ENCODE peak calls at places on chromosomes 2 and 18, in five cellular contexts. One of them, this sample, is unnamed.

GRCh38 chr2:160920061-160920460 is 240.2 kb upstream of the TANK start:
- DNase-seq in WERI-Rb-1: no peak
- DNase-seq in fibroblast of pulmonary artery: no peak
- DNase-seq in NB4: no peak
- DNase-seq in choroid plexus epithelial cell: no peak
- DNase-seq in this sample: no peak

GRCh38 chr2:38443021-38443541 is 66.0 kb upstream of the ATL2 start:
- DNase-seq in WERI-Rb-1: peak
- DNase-seq in fibroblast of pulmonary artery: peak
- DNase-seq in NB4: no peak
- DNase-seq in choroid plexus epithelial cell: peak
- DNase-seq in this sample: peak

GRCh38 chr2:46122318-46122970 is 174.8 kb upstream of the EPAS1 start:
- DNase-seq in WERI-Rb-1: peak
- DNase-seq in fibroblast of pulmonary artery: no peak
- DNase-seq in NB4: no peak
- DNase-seq in choroid plexus epithelial cell: no peak
- DNase-seq in this sample: no peak

GRCh38 chr2:119552902-119553301 is 8.7 kb downstream of the CFAP221 start:
- DNase-seq in WERI-Rb-1: no peak
- DNase-seq in fibroblast of pulmonary artery: no peak
- DNase-seq in NB4: no peak
- DNase-seq in choroid plexus epithelial cell: no peak
- DNase-seq in this sample: peak

GRCh38 chr2:29789884-29790485 is 131.4 kb downstream of the ALK start:
- DNase-seq in WERI-Rb-1: peak
- DNase-seq in fibroblast of pulmonary artery: no peak
- DNase-seq in NB4: no peak
- DNase-seq in choroid plexus epithelial cell: no peak
- DNase-seq in this sample: no peak

GRCh38 chr18:58640428-58640805 is 11.5 kb upstream of the ALPK2 start:
- DNase-seq in WERI-Rb-1: no peak
- DNase-seq in fibroblast of pulmonary artery: no peak
- DNase-seq in NB4: no peak
- DNase-seq in choroid plexus epithelial cell: no peak
- DNase-seq in this sample: no peak

GRCh38 chr2:126825306-126825705 is 73.4 kb upstream of the TEX51 start:
- DNase-seq in WERI-Rb-1: no peak
- DNase-seq in fibroblast of pulmonary artery: no peak
- DNase-seq in NB4: no peak
- DNase-seq in choroid plexus epithelial cell: no peak
- DNase-seq in this sample: no peak

GRCh38 chr2:222296911-222297599 is 1.7 kb downstream of the PAX3 start:
- DNase-seq in WERI-Rb-1: no peak
- DNase-seq in fibroblast of pulmonary artery: no peak
- DNase-seq in NB4: peak
- DNase-seq in choroid plexus epithelial cell: no peak
- DNase-seq in this sample: no peak

GRCh38 chr2:110674620-110675555 is 3.0 kb downstream of the BUB1 start:
- DNase-seq in WERI-Rb-1: no peak
- DNase-seq in fibroblast of pulmonary artery: peak
- DNase-seq in NB4: peak
- DNase-seq in choroid plexus epithelial cell: peak
- DNase-seq in this sample: peak

GRCh38 chr18:54679318-54680149 is 88.5 kb downstream of the DYNAP start:
- DNase-seq in WERI-Rb-1: no peak
- DNase-seq in fibroblast of pulmonary artery: peak
- DNase-seq in NB4: peak
- DNase-seq in choroid plexus epithelial cell: peak
- DNase-seq in this sample: peak

GRCh38 chr2:101766871-101767739 is 69.6 kb downstream of the MAP4K4 start:
- DNase-seq in WERI-Rb-1: no peak
- DNase-seq in fibroblast of pulmonary artery: peak
- DNase-seq in NB4: no peak
- DNase-seq in choroid plexus epithelial cell: peak
- DNase-seq in this sample: peak

GRCh38 chr2:16175247-16175825 is 235.0 kb downstream of the MYCN start:
- DNase-seq in WERI-Rb-1: no peak
- DNase-seq in fibroblast of pulmonary artery: no peak
- DNase-seq in NB4: no peak
- DNase-seq in choroid plexus epithelial cell: no peak
- DNase-seq in this sample: no peak

GRCh38 chr18:44682871-44683221 is 2.2 kb downstream of the SETBP1 start:
- DNase-seq in WERI-Rb-1: peak
- DNase-seq in fibroblast of pulmonary artery: no peak
- DNase-seq in NB4: no peak
- DNase-seq in choroid plexus epithelial cell: no peak
- DNase-seq in this sample: no peak

GRCh38 chr2:79771530-79771929 is 258.7 kb downstream of the CTNNA2 start:
- DNase-seq in WERI-Rb-1: no peak
- DNase-seq in fibroblast of pulmonary artery: no peak
- DNase-seq in NB4: no peak
- DNase-seq in choroid plexus epithelial cell: no peak
- DNase-seq in this sample: no peak

GRCh38 chr2:241894056-241894641 is 24.6 kb downstream of the RTP5 start:
- DNase-seq in WERI-Rb-1: no peak
- DNase-seq in fibroblast of pulmonary artery: no peak
- DNase-seq in NB4: no peak
- DNase-seq in choroid plexus epithelial cell: no peak
- DNase-seq in this sample: no peak

GRCh38 chr2:227379095-227379494 is at the start of gene TM4SF20:
- DNase-seq in WERI-Rb-1: no peak
- DNase-seq in fibroblast of pulmonary artery: no peak
- DNase-seq in NB4: no peak
- DNase-seq in choroid plexus epithelial cell: no peak
- DNase-seq in this sample: no peak

GRCh38 chr2:240392084-240392947 is 43.1 kb upstream of the GPC1 start:
- DNase-seq in WERI-Rb-1: peak
- DNase-seq in fibroblast of pulmonary artery: no peak
- DNase-seq in NB4: no peak
- DNase-seq in choroid plexus epithelial cell: peak
- DNase-seq in this sample: no peak

GRCh38 chr2:172698041-172698863 is 37.4 kb upstream of the RAPGEF4 start:
- DNase-seq in WERI-Rb-1: no peak
- DNase-seq in fibroblast of pulmonary artery: peak
- DNase-seq in NB4: peak
- DNase-seq in choroid plexus epithelial cell: peak
- DNase-seq in this sample: peak

GRCh38 chr2:20520128-20520527 is 73.3 kb downstream of the RHOB start:
- DNase-seq in WERI-Rb-1: no peak
- DNase-seq in fibroblast of pulmonary artery: no peak
- DNase-seq in NB4: no peak
- DNase-seq in choroid plexus epithelial cell: no peak
- DNase-seq in this sample: no peak

GRCh38 chr2:167489307-167489706 is 601.0 kb downstream of the XIRP2 start:
- DNase-seq in WERI-Rb-1: no peak
- DNase-seq in fibroblast of pulmonary artery: no peak
- DNase-seq in NB4: no peak
- DNase-seq in choroid plexus epithelial cell: no peak
- DNase-seq in this sample: no peak

GRCh38 chr2:84495539-84496146 is 20.7 kb upstream of the DNAH6 start:
- DNase-seq in WERI-Rb-1: peak
- DNase-seq in fibroblast of pulmonary artery: peak
- DNase-seq in NB4: peak
- DNase-seq in choroid plexus epithelial cell: peak
- DNase-seq in this sample: peak

GRCh38 chr2:148927010-148927409 is 52.0 kb downstream of the KIF5C start:
- DNase-seq in WERI-Rb-1: no peak
- DNase-seq in fibroblast of pulmonary artery: no peak
- DNase-seq in NB4: peak
- DNase-seq in choroid plexus epithelial cell: no peak
- DNase-seq in this sample: peak

GRCh38 chr2:83079007-83079406 is 1380.1 kb downstream of the SUCLG1 start:
- DNase-seq in WERI-Rb-1: no peak
- DNase-seq in fibroblast of pulmonary artery: no peak
- DNase-seq in NB4: no peak
- DNase-seq in choroid plexus epithelial cell: no peak
- DNase-seq in this sample: no peak

GRCh38 chr2:8641516-8641915 is 40.3 kb upstream of the ID2 start:
- DNase-seq in WERI-Rb-1: no peak
- DNase-seq in fibroblast of pulmonary artery: no peak
- DNase-seq in NB4: no peak
- DNase-seq in choroid plexus epithelial cell: no peak
- DNase-seq in this sample: no peak

GRCh38 chr2:42827647-42828486 is 35.5 kb upstream of the HAAO start:
- DNase-seq in WERI-Rb-1: peak
- DNase-seq in fibroblast of pulmonary artery: peak
- DNase-seq in NB4: peak
- DNase-seq in choroid plexus epithelial cell: peak
- DNase-seq in this sample: peak

GRCh38 chr2:197008229-197008628 is 81.7 kb upstream of the PGAP1 start:
- DNase-seq in WERI-Rb-1: no peak
- DNase-seq in fibroblast of pulmonary artery: peak
- DNase-seq in NB4: no peak
- DNase-seq in choroid plexus epithelial cell: peak
- DNase-seq in this sample: no peak

GRCh38 chr2:146997488-146997887 is 847.3 kb upstream of the ACVR2A start:
- DNase-seq in WERI-Rb-1: no peak
- DNase-seq in fibroblast of pulmonary artery: no peak
- DNase-seq in NB4: no peak
- DNase-seq in choroid plexus epithelial cell: no peak
- DNase-seq in this sample: no peak

GRCh38 chr2:202194418-202194817 is 44.0 kb downstream of the SUMO1 start:
- DNase-seq in WERI-Rb-1: no peak
- DNase-seq in fibroblast of pulmonary artery: no peak
- DNase-seq in NB4: no peak
- DNase-seq in choroid plexus epithelial cell: no peak
- DNase-seq in this sample: no peak

GRCh38 chr2:70995227-70995729 is 605 bp upstream of the TEX261 start:
- DNase-seq in WERI-Rb-1: peak
- DNase-seq in fibroblast of pulmonary artery: peak
- DNase-seq in NB4: peak
- DNase-seq in choroid plexus epithelial cell: peak
- DNase-seq in this sample: peak

GRCh38 chr2:85545780-85546240 is 6.8 kb downstream of the MAT2A start:
- DNase-seq in WERI-Rb-1: no peak
- DNase-seq in fibroblast of pulmonary artery: no peak
- DNase-seq in NB4: peak
- DNase-seq in choroid plexus epithelial cell: no peak
- DNase-seq in this sample: no peak

GRCh38 chr2:47028846-47029560 is 113.4 kb upstream of the MCFD2 start:
- DNase-seq in WERI-Rb-1: no peak
- DNase-seq in fibroblast of pulmonary artery: no peak
- DNase-seq in NB4: no peak
- DNase-seq in choroid plexus epithelial cell: no peak
- DNase-seq in this sample: peak

DNA sequence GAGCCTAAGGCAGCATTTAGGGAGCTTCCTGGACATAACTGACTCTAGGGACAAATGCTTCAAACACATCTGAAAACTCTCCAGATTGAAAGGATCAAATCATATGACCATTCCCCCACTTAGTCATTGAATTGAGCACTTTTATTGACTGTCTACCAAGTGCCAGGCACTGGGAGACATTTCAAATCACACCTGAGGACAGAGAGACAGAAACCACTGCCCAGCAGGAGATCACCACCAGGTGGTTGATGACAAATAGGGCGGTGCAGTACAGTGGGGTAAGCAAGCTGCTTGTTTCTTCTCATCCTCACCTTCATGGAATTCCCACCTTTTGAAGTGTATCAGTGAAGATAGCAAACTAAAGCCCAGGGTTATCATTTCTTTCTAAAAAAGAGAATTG is 19.0 kb upstream of the CXCR4 start:
- DNase-seq in WERI-Rb-1: no peak
- DNase-seq in fibroblast of pulmonary artery: no peak
- DNase-seq in NB4: no peak
- DNase-seq in choroid plexus epithelial cell: no peak
- DNase-seq in this sample: peak
- TF ChIP-seq CTCF in WERI-Rb-1: no peak
- TF ChIP-seq CTCF in fibroblast of pulmonary artery: no peak
- TF ChIP-seq CTCF in NB4: no peak
- TF ChIP-seq CTCF in choroid plexus epithelial cell: no peak
- TF ChIP-seq CTCF in this sample: no peak

GRCh38 chr2:220533485-220533884 is 906.1 kb downstream of the SLC4A3 start:
- DNase-seq in WERI-Rb-1: peak
- DNase-seq in fibroblast of pulmonary artery: peak
- DNase-seq in NB4: peak
- DNase-seq in choroid plexus epithelial cell: peak
- DNase-seq in this sample: peak
- TF ChIP-seq CTCF in WERI-Rb-1: peak
- TF ChIP-seq CTCF in fibroblast of pulmonary artery: peak
- TF ChIP-seq CTCF in NB4: peak
- TF ChIP-seq CTCF in choroid plexus epithelial cell: peak
- TF ChIP-seq CTCF in this sample: peak

GRCh38 chr18:52716926-52717325 is 376.9 kb downstream of the DCC start:
- DNase-seq in WERI-Rb-1: peak
- DNase-seq in fibroblast of pulmonary artery: peak
- DNase-seq in NB4: peak
- DNase-seq in choroid plexus epithelial cell: peak
- DNase-seq in this sample: no peak
- TF ChIP-seq CTCF in WERI-Rb-1: peak
- TF ChIP-seq CTCF in fibroblast of pulmonary artery: no peak
- TF ChIP-seq CTCF in NB4: no peak
- TF ChIP-seq CTCF in choroid plexus epithelial cell: peak
- TF ChIP-seq CTCF in this sample: no peak

GRCh38 chr2:138818479-138818878 is 38.3 kb upstream of the NXPH2 start:
- DNase-seq in WERI-Rb-1: no peak
- DNase-seq in fibroblast of pulmonary artery: no peak
- DNase-seq in NB4: no peak
- DNase-seq in choroid plexus epithelial cell: no peak
- DNase-seq in this sample: no peak

GRCh38 chr2:138811454-138811853 is 31.3 kb upstream of the NXPH2 start:
- DNase-seq in WERI-Rb-1: no peak
- DNase-seq in fibroblast of pulmonary artery: no peak
- DNase-seq in NB4: no peak
- DNase-seq in choroid plexus epithelial cell: no peak
- DNase-seq in this sample: no peak

GRCh38 chr2:138819964-138820363 is 39.8 kb upstream of the NXPH2 start:
- DNase-seq in WERI-Rb-1: no peak
- DNase-seq in fibroblast of pulmonary artery: no peak
- DNase-seq in NB4: no peak
- DNase-seq in choroid plexus epithelial cell: no peak
- DNase-seq in this sample: no peak

GRCh38 chr2:138814123-138814883 is 34.1 kb upstream of the NXPH2 start:
- DNase-seq in WERI-Rb-1: peak
- DNase-seq in fibroblast of pulmonary artery: no peak
- DNase-seq in NB4: peak
- DNase-seq in choroid plexus epithelial cell: peak
- DNase-seq in this sample: peak
- TF ChIP-seq CTCF in WERI-Rb-1: peak
- TF ChIP-seq CTCF in fibroblast of pulmonary artery: peak
- TF ChIP-seq CTCF in NB4: peak
- TF ChIP-seq CTCF in choroid plexus epithelial cell: peak
- TF ChIP-seq CTCF in this sample: peak

This sample was measured in Calu3.